ENCODE peak calls at places on chromosomes 7 and 10, in ten cellular contexts. One of them, this sample, is unnamed.

GRCh38 chr10:6148908-6149307 is 53.8 kb upstream of the PFKFB3 start:
- DNase-seq in naive thymus-derived CD4-positive, alpha-beta T cell: no peak
- DNase-seq in osteoblast: no peak
- DNase-seq in ascending aorta: no peak
- DNase-seq in A549: no peak
- DNase-seq in colonic mucosa: no peak
- DNase-seq in Peyer's patch: no peak
- DNase-seq in OCI-LY7: no peak
- DNase-seq in transverse colon: no peak
- DNase-seq in ovary: no peak
- DNase-seq in this sample: no peak

GRCh38 chr7:155959894-155960293 is 147.6 kb upstream of the SHH start:
- DNase-seq in osteoblast: no peak
- DNase-seq in Peyer's patch: peak
- DNase-seq in transverse colon: peak
- DNase-seq in OCI-LY7: no peak
- DNase-seq in ovary: no peak
- DNase-seq in ascending aorta: no peak
- DNase-seq in naive thymus-derived CD4-positive, alpha-beta T cell: no peak
- DNase-seq in A549: no peak
- DNase-seq in colonic mucosa: peak
- DNase-seq in this sample: no peak

GRCh38 chr10:123567984-123568745 is 98.0 kb upstream of the GPR26 start:
- DNase-seq in transverse colon: no peak
- DNase-seq in Peyer's patch: peak
- DNase-seq in naive thymus-derived CD4-positive, alpha-beta T cell: no peak
- DNase-seq in osteoblast: peak
- DNase-seq in OCI-LY7: no peak
- DNase-seq in A549: no peak
- DNase-seq in colonic mucosa: peak
- DNase-seq in ascending aorta: no peak
- DNase-seq in ovary: no peak
- DNase-seq in this sample: peak

GRCh38 chr10:86247073-86247472 is 119.5 kb downstream of the GRID1 start:
- DNase-seq in ascending aorta: no peak
- DNase-seq in osteoblast: no peak
- DNase-seq in A549: no peak
- DNase-seq in ovary: no peak
- DNase-seq in OCI-LY7: no peak
- DNase-seq in colonic mucosa: no peak
- DNase-seq in transverse colon: no peak
- DNase-seq in Peyer's patch: no peak
- DNase-seq in naive thymus-derived CD4-positive, alpha-beta T cell: no peak
- DNase-seq in this sample: no peak

GRCh38 chr7:116953727-116954442 is 584 bp downstream of the ST7 start:
- DNase-seq in ovary: peak
- DNase-seq in Peyer's patch: peak
- DNase-seq in colonic mucosa: peak
- DNase-seq in ascending aorta: peak
- DNase-seq in OCI-LY7: peak
- DNase-seq in osteoblast: peak
- DNase-seq in A549: peak
- DNase-seq in transverse colon: peak
- DNase-seq in naive thymus-derived CD4-positive, alpha-beta T cell: no peak
- DNase-seq in this sample: peak

GRCh38 chr10:61052469-61053205 is 108.7 kb upstream of the RHOBTB1 start:
- DNase-seq in Peyer's patch: no peak
- DNase-seq in naive thymus-derived CD4-positive, alpha-beta T cell: no peak
- DNase-seq in ascending aorta: no peak
- DNase-seq in transverse colon: no peak
- DNase-seq in osteoblast: no peak
- DNase-seq in A549: no peak
- DNase-seq in OCI-LY7: no peak
- DNase-seq in ovary: no peak
- DNase-seq in colonic mucosa: no peak
- DNase-seq in this sample: no peak

GRCh38 chr10:63657812-63658211 is 136.6 kb downstream of the REEP3 start:
- DNase-seq in ascending aorta: no peak
- DNase-seq in ovary: no peak
- DNase-seq in transverse colon: no peak
- DNase-seq in OCI-LY7: no peak
- DNase-seq in colonic mucosa: no peak
- DNase-seq in Peyer's patch: no peak
- DNase-seq in A549: no peak
- DNase-seq in naive thymus-derived CD4-positive, alpha-beta T cell: no peak
- DNase-seq in osteoblast: no peak
- DNase-seq in this sample: no peak

GRCh38 chr7:75559355-75559986 is 67.4 kb downstream of the SPDYE5 start:
- DNase-seq in A549: no peak
- DNase-seq in Peyer's patch: no peak
- DNase-seq in OCI-LY7: no peak
- DNase-seq in ascending aorta: no peak
- DNase-seq in colonic mucosa: no peak
- DNase-seq in osteoblast: no peak
- DNase-seq in ovary: no peak
- DNase-seq in naive thymus-derived CD4-positive, alpha-beta T cell: no peak
- DNase-seq in transverse colon: no peak
- DNase-seq in this sample: no peak

GRCh38 chr10:73044378-73045285 is 52.0 kb downstream of the P4HA1 start:
- DNase-seq in OCI-LY7: no peak
- DNase-seq in transverse colon: no peak
- DNase-seq in Peyer's patch: no peak
- DNase-seq in A549: no peak
- DNase-seq in ascending aorta: no peak
- DNase-seq in colonic mucosa: no peak
- DNase-seq in naive thymus-derived CD4-positive, alpha-beta T cell: no peak
- DNase-seq in ovary: no peak
- DNase-seq in osteoblast: peak
- DNase-seq in this sample: no peak

GRCh38 chr7:2409745-2410414 is 6.5 kb downstream of the CHST12 start:
- DNase-seq in osteoblast: peak
- DNase-seq in transverse colon: no peak
- DNase-seq in colonic mucosa: no peak
- DNase-seq in ovary: no peak
- DNase-seq in OCI-LY7: no peak
- DNase-seq in Peyer's patch: no peak
- DNase-seq in A549: no peak
- DNase-seq in naive thymus-derived CD4-positive, alpha-beta T cell: no peak
- DNase-seq in ascending aorta: no peak
- DNase-seq in this sample: no peak

GRCh38 chr10:84876116-84876999 is 548.0 kb downstream of the CCSER2 start:
- DNase-seq in Peyer's patch: no peak
- DNase-seq in ascending aorta: no peak
- DNase-seq in transverse colon: no peak
- DNase-seq in ovary: no peak
- DNase-seq in A549: no peak
- DNase-seq in colonic mucosa: peak
- DNase-seq in osteoblast: no peak
- DNase-seq in OCI-LY7: no peak
- DNase-seq in naive thymus-derived CD4-positive, alpha-beta T cell: no peak
- DNase-seq in this sample: no peak

GRCh38 chr7:128827248-128827958 is 2.8 kb upstream of the FLNC start:
- DNase-seq in ascending aorta: peak
- DNase-seq in OCI-LY7: no peak
- DNase-seq in Peyer's patch: no peak
- DNase-seq in osteoblast: peak
- DNase-seq in naive thymus-derived CD4-positive, alpha-beta T cell: no peak
- DNase-seq in transverse colon: no peak
- DNase-seq in colonic mucosa: no peak
- DNase-seq in A549: no peak
- DNase-seq in ovary: no peak
- DNase-seq in this sample: no peak

GRCh38 chr7:55130079-55130476 is 111.3 kb downstream of the EGFR start:
- DNase-seq in Peyer's patch: no peak
- DNase-seq in naive thymus-derived CD4-positive, alpha-beta T cell: no peak
- DNase-seq in OCI-LY7: no peak
- DNase-seq in colonic mucosa: no peak
- DNase-seq in A549: peak
- DNase-seq in osteoblast: no peak
- DNase-seq in ovary: peak
- DNase-seq in transverse colon: no peak
- DNase-seq in ascending aorta: no peak
- DNase-seq in this sample: no peak

GRCh38 chr10:28179490-28180099 is 123.3 kb downstream of the MPP7 start:
- DNase-seq in OCI-LY7: peak
- DNase-seq in naive thymus-derived CD4-positive, alpha-beta T cell: peak
- DNase-seq in colonic mucosa: peak
- DNase-seq in ascending aorta: no peak
- DNase-seq in transverse colon: no peak
- DNase-seq in A549: peak
- DNase-seq in osteoblast: no peak
- DNase-seq in Peyer's patch: peak
- DNase-seq in ovary: peak
- DNase-seq in this sample: no peak

GRCh38 chr7:134246761-134247160 is 70.0 kb downstream of the SLC35B4 start:
- DNase-seq in OCI-LY7: peak
- DNase-seq in naive thymus-derived CD4-positive, alpha-beta T cell: no peak
- DNase-seq in osteoblast: no peak
- DNase-seq in A549: no peak
- DNase-seq in Peyer's patch: no peak
- DNase-seq in ascending aorta: no peak
- DNase-seq in colonic mucosa: no peak
- DNase-seq in transverse colon: no peak
- DNase-seq in ovary: no peak
- DNase-seq in this sample: no peak

GRCh38 chr7:77391230-77391629 is 24.9 kb downstream of the GSAP start:
- DNase-seq in transverse colon: no peak
- DNase-seq in colonic mucosa: no peak
- DNase-seq in OCI-LY7: no peak
- DNase-seq in osteoblast: no peak
- DNase-seq in ascending aorta: no peak
- DNase-seq in naive thymus-derived CD4-positive, alpha-beta T cell: no peak
- DNase-seq in ovary: no peak
- DNase-seq in A549: no peak
- DNase-seq in Peyer's patch: no peak
- DNase-seq in this sample: no peak

GRCh38 chr7:135911091-135911490 is 66.1 kb downstream of the MTPN start:
- DNase-seq in colonic mucosa: no peak
- DNase-seq in osteoblast: no peak
- DNase-seq in OCI-LY7: no peak
- DNase-seq in A549: no peak
- DNase-seq in ovary: peak
- DNase-seq in transverse colon: no peak
- DNase-seq in Peyer's patch: no peak
- DNase-seq in naive thymus-derived CD4-positive, alpha-beta T cell: no peak
- DNase-seq in ascending aorta: no peak
- DNase-seq in this sample: no peak

GRCh38 chr10:43197834-43198681 is 59.8 kb downstream of the CSGALNACT2 start:
- DNase-seq in osteoblast: peak
- DNase-seq in ascending aorta: no peak
- DNase-seq in A549: peak
- DNase-seq in naive thymus-derived CD4-positive, alpha-beta T cell: no peak
- DNase-seq in colonic mucosa: no peak
- DNase-seq in ovary: peak
- DNase-seq in OCI-LY7: peak
- DNase-seq in transverse colon: no peak
- DNase-seq in Peyer's patch: peak
- DNase-seq in this sample: peak

DNA sequence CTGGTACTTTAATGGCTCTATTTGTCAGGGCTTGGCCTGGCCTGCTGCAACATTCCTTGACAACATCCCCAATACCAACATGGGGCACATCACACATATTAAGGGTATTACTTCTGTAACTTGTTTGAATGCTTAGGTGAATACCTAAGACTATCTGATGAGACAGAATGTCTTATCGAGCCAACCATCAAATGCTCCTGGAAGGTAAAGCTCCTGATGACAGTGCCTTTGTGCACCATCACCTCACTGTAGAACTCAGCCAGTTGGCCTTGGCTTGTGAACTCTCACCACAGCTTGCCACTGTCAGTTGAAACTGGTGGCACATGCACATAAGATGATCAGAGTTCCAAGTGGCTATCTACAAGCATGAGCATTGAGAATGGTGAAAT is 3.7 kb upstream of the MYO1G start:
- DNase-seq in Peyer's patch: no peak
- DNase-seq in osteoblast: no peak
- DNase-seq in ovary: no peak
- DNase-seq in transverse colon: no peak
- DNase-seq in naive thymus-derived CD4-positive, alpha-beta T cell: no peak
- DNase-seq in OCI-LY7: no peak
- DNase-seq in A549: no peak
- DNase-seq in colonic mucosa: no peak
- DNase-seq in ascending aorta: no peak
- DNase-seq in this sample: no peak
- H3K27ac ChIP-seq in Peyer's patch: no peak
- H3K27ac ChIP-seq in osteoblast: no peak
- H3K27ac ChIP-seq in ovary: no peak
- H3K27ac ChIP-seq in transverse colon: no peak
- H3K27ac ChIP-seq in naive thymus-derived CD4-positive, alpha-beta T cell: no peak
- H3K27ac ChIP-seq in OCI-LY7: peak
- H3K27ac ChIP-seq in A549: no peak
- H3K27ac ChIP-seq in colonic mucosa: no peak
- H3K27ac ChIP-seq in ascending aorta: no peak
- H3K27ac ChIP-seq in this sample: no peak

GRCh38 chr10:99805190-99805589 is 22.8 kb downstream of the ABCC2 start:
- DNase-seq in ovary: no peak
- DNase-seq in A549: no peak
- DNase-seq in transverse colon: no peak
- DNase-seq in naive thymus-derived CD4-positive, alpha-beta T cell: no peak
- DNase-seq in OCI-LY7: no peak
- DNase-seq in Peyer's patch: no peak
- DNase-seq in ascending aorta: no peak
- DNase-seq in colonic mucosa: no peak
- DNase-seq in osteoblast: no peak
- DNase-seq in this sample: no peak
- H3K27ac ChIP-seq in ovary: no peak
- H3K27ac ChIP-seq in A549: peak
- H3K27ac ChIP-seq in transverse colon: no peak
- H3K27ac ChIP-seq in naive thymus-derived CD4-positive, alpha-beta T cell: no peak
- H3K27ac ChIP-seq in OCI-LY7: no peak
- H3K27ac ChIP-seq in Peyer's patch: no peak
- H3K27ac ChIP-seq in ascending aorta: no peak
- H3K27ac ChIP-seq in colonic mucosa: no peak
- H3K27ac ChIP-seq in osteoblast: no peak
- H3K27ac ChIP-seq in this sample: no peak

GRCh38 chr10:133394064-133394663 is at the start of gene MTG1:
- DNase-seq in osteoblast: peak
- DNase-seq in ascending aorta: peak
- DNase-seq in OCI-LY7: peak
- DNase-seq in transverse colon: peak
- DNase-seq in Peyer's patch: peak
- DNase-seq in A549: peak
- DNase-seq in ovary: peak
- DNase-seq in colonic mucosa: peak
- DNase-seq in naive thymus-derived CD4-positive, alpha-beta T cell: peak
- DNase-seq in this sample: peak
- H3K27ac ChIP-seq in osteoblast: peak
- H3K27ac ChIP-seq in ascending aorta: peak
- H3K27ac ChIP-seq in OCI-LY7: peak
- H3K27ac ChIP-seq in transverse colon: peak
- H3K27ac ChIP-seq in Peyer's patch: peak
- H3K27ac ChIP-seq in A549: peak
- H3K27ac ChIP-seq in ovary: no peak
- H3K27ac ChIP-seq in colonic mucosa: peak
- H3K27ac ChIP-seq in naive thymus-derived CD4-positive, alpha-beta T cell: peak
- H3K27ac ChIP-seq in this sample: peak

DNA sequence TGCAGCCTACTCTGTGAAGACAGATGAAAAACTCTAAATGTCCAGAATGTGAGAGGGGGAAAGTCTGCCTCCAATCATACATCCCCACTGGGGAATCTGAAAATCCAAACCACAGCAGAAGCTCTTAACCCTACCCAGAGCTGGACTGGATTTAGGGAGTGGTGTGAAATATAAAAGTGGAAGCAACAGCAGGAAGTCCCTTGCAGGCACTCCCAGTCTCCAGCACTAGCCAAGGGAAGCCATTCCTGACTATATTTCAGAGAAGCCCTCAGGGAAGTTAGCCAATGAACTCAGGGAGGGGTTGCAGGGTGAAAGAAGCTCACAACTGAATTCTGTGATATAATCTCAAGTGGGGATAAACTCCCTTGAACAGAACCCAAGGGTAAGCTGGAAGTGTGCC is 51.5 kb downstream of the CRPPA start:
- DNase-seq in Peyer's patch: no peak
- DNase-seq in A549: no peak
- DNase-seq in ascending aorta: no peak
- DNase-seq in ovary: no peak
- DNase-seq in osteoblast: no peak
- DNase-seq in naive thymus-derived CD4-positive, alpha-beta T cell: no peak
- DNase-seq in OCI-LY7: no peak
- DNase-seq in transverse colon: no peak
- DNase-seq in colonic mucosa: peak
- DNase-seq in this sample: no peak
- H3K27ac ChIP-seq in Peyer's patch: no peak
- H3K27ac ChIP-seq in A549: no peak
- H3K27ac ChIP-seq in ascending aorta: no peak
- H3K27ac ChIP-seq in ovary: no peak
- H3K27ac ChIP-seq in osteoblast: no peak
- H3K27ac ChIP-seq in naive thymus-derived CD4-positive, alpha-beta T cell: no peak
- H3K27ac ChIP-seq in OCI-LY7: no peak
- H3K27ac ChIP-seq in transverse colon: peak
- H3K27ac ChIP-seq in colonic mucosa: peak
- H3K27ac ChIP-seq in this sample: no peak